ENCODE peak calls at places on chromosomes 2 and 18, in six cellular contexts. R is CD8-positive, alpha-beta T cell; Z is endothelial cell; S is fibroblast of lung; O is NB4; C is HCT116. W is an unnamed sample.

GRCh38 chr2:96214554-96214953 is 5.9 kb upstream of the STARD7 start:
- DNase-seq in S (no peak), Z (no peak), O (no peak), C (no peak), R (no peak), W (no peak)

GRCh38 chr2:38115216-38116012 is 39.5 kb upstream of the CYP1B1 start:
- DNase-seq in R (peak; percentile 30), C (peak; percentile 59), S (peak; percentile 76), Z (peak; percentile 90), O (peak; percentile 86), W (peak; percentile 80)

GRCh38 chr2:108363048-108363899 is 14.5 kb upstream of the SULT1C4 start:
- DNase-seq in O (peak; percentile 29), R (no peak), C (no peak), S (no peak), Z (no peak), W (peak; percentile 17)

GRCh38 chr2:219612605-219613286 is 14.7 kb upstream of the SLC4A3 start:
- DNase-seq in S (no peak), Z (no peak), O (no peak), C (no peak), R (no peak), W (peak; percentile 33)

GRCh38 chr2:129753261-129753660 is 226.2 kb upstream of the RAB6C start:
- DNase-seq in O (no peak), C (no peak), S (no peak), R (no peak), Z (no peak), W (no peak)

GRCh38 chr2:22807876-22808275 is 577.1 kb upstream of the KLHL29 start:
- DNase-seq in Z (no peak), C (no peak), O (no peak), R (no peak), S (no peak), W (no peak)

GRCh38 chr2:102664439-102665042 is 45.2 kb downstream of the SLC9A2 start:
- DNase-seq in Z (no peak), C (peak; percentile 87), R (no peak), S (no peak), O (peak; percentile 15), W (peak; percentile 77)

GRCh38 chr2:177326005-177326404 is 61.5 kb upstream of the NFE2L2 start:
- DNase-seq in O (no peak), R (no peak), C (no peak), S (no peak), Z (no peak), W (no peak)

GRCh38 chr2:202782930-202783558 is 88.5 kb downstream of the ICA1L start:
- DNase-seq in R (no peak), S (no peak), O (no peak), C (no peak), Z (no peak), W (no peak)

GRCh38 chr2:47174731-47175361 is 19.7 kb upstream of the STPG4 start:
- DNase-seq in S (peak; percentile 46), R (no peak), C (peak; percentile 52), O (peak; percentile 50), Z (no peak), W (peak; percentile 66)

GRCh38 chr2:223921204-223921603 is 23.9 kb downstream of the WDFY1 start:
- DNase-seq in O (no peak), C (no peak), R (no peak), S (no peak), Z (no peak), W (no peak)

GRCh38 chr2:224311226-224311625 is 90.7 kb downstream of the FAM124B start:
- DNase-seq in C (no peak), R (no peak), S (peak; percentile 18), Z (no peak), O (no peak), W (no peak)

GRCh38 chr2:240739797-240740196 is 48.1 kb downstream of the AQP12A start:
- DNase-seq in R (peak; percentile 31), O (no peak), S (no peak), C (no peak), Z (no peak), W (no peak)

GRCh38 chr2:104849618-104850097 is 4.3 kb upstream of the POU3F3 start:
- DNase-seq in S (peak; percentile 62), C (peak; percentile 38), O (peak; percentile 76), R (peak; percentile 31), Z (peak; percentile 81), W (peak; percentile 73)

DNA sequence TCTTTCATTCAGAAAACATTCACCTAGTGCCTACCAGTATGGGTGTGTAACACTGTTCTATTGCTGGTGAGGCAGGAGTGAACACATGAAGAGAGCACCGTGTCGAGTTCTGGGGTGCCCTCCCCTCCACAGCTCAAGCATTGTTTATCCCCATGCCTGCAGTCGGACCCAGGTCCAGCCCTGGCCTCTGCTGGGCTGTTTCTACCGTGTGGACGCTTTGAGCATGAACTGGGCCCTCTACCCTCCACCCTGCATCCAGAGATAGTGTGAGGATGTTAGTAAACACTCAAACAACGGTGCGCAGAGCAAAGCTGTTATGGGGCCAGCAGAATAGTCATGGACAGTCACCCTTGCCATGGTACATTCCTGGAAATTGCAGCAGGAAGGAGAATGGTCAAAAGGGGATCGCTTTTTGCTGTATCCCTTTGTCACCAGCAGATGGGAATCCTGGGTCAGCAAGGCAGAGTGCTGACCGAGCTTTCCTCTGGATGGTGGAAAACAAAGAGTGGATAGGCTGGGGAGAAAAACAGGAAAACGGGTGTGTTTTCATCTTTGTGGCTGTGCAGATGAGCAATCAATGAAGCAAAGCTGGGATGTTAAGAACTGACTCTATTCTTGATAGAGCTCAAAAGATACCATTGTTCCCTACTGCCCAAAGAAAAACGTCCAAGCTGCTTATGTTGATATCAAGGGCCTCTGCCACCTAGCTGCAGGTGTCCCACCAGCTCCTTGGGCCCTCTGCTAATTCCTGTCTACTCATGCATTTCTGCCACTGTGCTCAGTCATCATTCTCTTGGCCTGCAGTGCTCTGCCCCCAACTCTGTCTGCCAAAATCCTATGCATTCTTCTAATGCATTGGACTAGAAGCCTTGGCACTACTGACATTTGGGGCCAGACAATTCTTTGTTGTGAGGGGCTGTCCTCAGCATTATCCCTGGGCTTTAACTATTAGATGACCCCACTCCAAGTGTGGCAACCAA is 38.7 kb downstream of the REEP1 start:
- DNase-seq in Z (peak; percentile 43), S (no peak), C (no peak), O (no peak), R (no peak), W (no peak)
- TF ChIP-seq CTCF in Z (no peak), S (peak; percentile 18), C (peak; percentile 30), O (peak; percentile 6), R (no peak), W (no peak)

DNA sequence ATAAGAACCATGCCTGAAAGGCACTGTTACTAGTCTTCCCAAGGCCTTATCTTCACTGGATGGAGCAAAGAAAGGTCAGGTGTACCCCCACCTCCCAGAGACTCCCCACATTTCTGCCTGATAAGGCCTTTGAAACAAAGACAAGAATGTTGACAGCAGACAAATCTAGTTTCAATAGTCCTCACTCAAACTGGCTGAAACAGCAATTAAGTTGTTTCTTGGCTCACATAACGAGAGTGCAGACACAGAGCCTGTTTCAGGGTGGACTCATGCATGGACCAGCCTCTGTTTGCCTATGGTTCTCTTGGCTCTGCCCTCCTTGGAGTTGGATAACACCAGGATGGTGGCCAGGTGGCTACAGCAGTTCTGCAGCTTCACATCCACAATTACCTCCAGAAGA is 7.5 kb upstream of the CFAP221 start:
- DNase-seq in S (no peak), C (no peak), R (no peak), O (no peak), Z (no peak), W (no peak)
- TF ChIP-seq CTCF in S (no peak), C (no peak), R (no peak), O (no peak), Z (no peak), W (no peak)

DNA sequence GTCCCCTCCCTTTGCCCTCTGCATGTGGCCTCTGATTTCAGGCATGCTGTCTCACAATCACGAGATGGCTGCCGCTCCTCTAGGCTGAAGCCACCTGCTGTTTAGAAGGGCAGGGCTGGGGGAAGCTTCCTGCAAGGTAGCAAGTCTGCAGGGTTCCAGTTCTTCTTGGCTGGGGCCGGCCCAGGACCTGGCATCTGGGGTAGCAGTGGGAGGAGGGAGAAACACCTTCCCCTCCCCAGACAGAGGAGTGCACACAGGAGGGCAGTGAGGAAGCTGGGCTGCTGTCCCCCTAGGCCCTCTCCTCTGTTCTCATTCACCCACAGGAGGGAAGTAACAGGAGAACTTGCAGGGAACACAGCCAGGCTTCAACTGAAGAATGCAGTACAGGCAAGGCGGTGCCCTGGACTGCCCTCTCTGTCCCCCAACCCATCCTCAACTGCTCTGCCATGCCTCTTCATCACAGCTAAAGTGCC is 345.9 kb upstream of the HS6ST1 start:
- DNase-seq in Z (no peak), C (no peak), R (no peak), S (no peak), O (no peak), W (no peak)
- TF ChIP-seq CTCF in Z (no peak), C (no peak), R (no peak), S (no peak), O (no peak), W (no peak)

GRCh38 chr18:10687161-10687925 is 161.5 kb downstream of the NAPG start:
- DNase-seq in O (no peak), S (no peak), C (no peak), Z (no peak), R (no peak), W (no peak)

GRCh38 chr18:10685484-10685883 is 159.7 kb downstream of the NAPG start:
- DNase-seq in O (no peak), S (no peak), C (no peak), Z (no peak), R (no peak), W (peak; percentile 87)

GRCh38 chr18:10681581-10682367 is 155.9 kb downstream of the NAPG start:
- DNase-seq in O (no peak), Z (no peak), S (no peak), C (no peak), R (no peak), W (no peak)

GRCh38 chr18:10682368-10682714 is 156.5 kb downstream of the NAPG start:
- DNase-seq in R (no peak), S (no peak), C (no peak), Z (no peak), O (peak; percentile 6), W (peak; percentile 41)
- TF ChIP-seq CTCF in R (no peak), S (peak; percentile 2), C (no peak), Z (no peak), O (no peak), W (peak; percentile 11)

GRCh38 chr2:144162652-144163051 is 357.3 kb downstream of the ZEB2 start:
- DNase-seq in O (peak; percentile 34), C (peak; percentile 7), R (peak; percentile 26), S (no peak), Z (peak; percentile 18), W (peak; percentile 60)

GRCh38 chr2:144161061-144161460 is 358.9 kb downstream of the ZEB2 start:
- DNase-seq in R (no peak), C (no peak), O (no peak), Z (no peak), S (no peak), W (no peak)

GRCh38 chr2:144163592-144163991 is 356.3 kb downstream of the ZEB2 start:
- DNase-seq in Z (no peak), C (no peak), S (no peak), R (no peak), O (no peak), W (no peak)

GRCh38 chr2:144156736-144157645 is 362.9 kb downstream of the ZEB2 start:
- DNase-seq in R (no peak), S (no peak), C (no peak), O (peak; percentile 9), Z (no peak), W (peak; percentile 8)

GRCh38 chr2:144159264-144159663 is 360.7 kb downstream of the ZEB2 start:
- DNase-seq in S (no peak), R (no peak), C (no peak), Z (no peak), O (peak; percentile 15), W (no peak)
- TF ChIP-seq CTCF in S (no peak), R (no peak), C (no peak), Z (no peak), O (no peak), W (peak; percentile 1)

GRCh38 chr18:37451239-37451825 is 114.3 kb downstream of the CELF4 start:
- DNase-seq in S (no peak), R (no peak), C (no peak), Z (no peak), O (no peak), W (no peak)
- TF ChIP-seq CTCF in S (no peak), R (no peak), C (no peak), Z (no peak), O (no peak), W (no peak)